ENCODE peak calls at places on chromosomes 12 and 14, in eight cellular contexts. One of them, this sample, is unnamed.
A peak's percentile ranks its signal among the peaks of the same experiment; 100 is the strongest.

GRCh38 chr14:40581264-40581663 is 1025.4 kb upstream of the LRFN5 start:
- DNase-seq in NCI-H446 treated with DMSO at 0.1 percent for 48 hours: no peak
- DNase-seq in nucleus accumbens: no peak
- DNase-seq in IMR-90: no peak
- DNase-seq in hypothalamus: no peak
- DNase-seq in astrocyte of the hippocampus: no peak
- DNase-seq in effector CD4-positive, alpha-beta T cell: no peak
- DNase-seq in ascending aorta: no peak
- DNase-seq in this sample: no peak

GRCh38 chr12:110310754-110311153 is 29.7 kb downstream of the ATP2A2 start:
- DNase-seq in hypothalamus: no peak
- DNase-seq in effector CD4-positive, alpha-beta T cell: no peak
- DNase-seq in ascending aorta: no peak
- DNase-seq in NCI-H446 treated with DMSO at 0.1 percent for 48 hours: no peak
- DNase-seq in nucleus accumbens: no peak
- DNase-seq in IMR-90: no peak
- DNase-seq in astrocyte of the hippocampus: no peak
- DNase-seq in this sample: no peak

GRCh38 chr12:9742665-9743064 is 9.8 kb upstream of the CLECL1 start:
- DNase-seq in hypothalamus: no peak
- DNase-seq in ascending aorta: no peak
- DNase-seq in NCI-H446 treated with DMSO at 0.1 percent for 48 hours: no peak
- DNase-seq in IMR-90: no peak
- DNase-seq in effector CD4-positive, alpha-beta T cell: no peak
- DNase-seq in nucleus accumbens: no peak
- DNase-seq in astrocyte of the hippocampus: no peak
- DNase-seq in this sample: no peak

GRCh38 chr12:15268927-15269552 is 47.8 kb upstream of the RERG start:
- DNase-seq in ascending aorta: peak; percentile 69
- DNase-seq in nucleus accumbens: no peak
- DNase-seq in NCI-H446 treated with DMSO at 0.1 percent for 48 hours: peak; percentile 59
- DNase-seq in astrocyte of the hippocampus: peak; percentile 72
- DNase-seq in IMR-90: peak; percentile 58
- DNase-seq in effector CD4-positive, alpha-beta T cell: peak; percentile 6
- DNase-seq in hypothalamus: no peak
- DNase-seq in this sample: no peak

GRCh38 chr12:71270057-71270456 is 112.3 kb upstream of the TSPAN8 start:
- DNase-seq in ascending aorta: no peak
- DNase-seq in IMR-90: no peak
- DNase-seq in effector CD4-positive, alpha-beta T cell: no peak
- DNase-seq in astrocyte of the hippocampus: no peak
- DNase-seq in nucleus accumbens: no peak
- DNase-seq in hypothalamus: no peak
- DNase-seq in NCI-H446 treated with DMSO at 0.1 percent for 48 hours: no peak
- DNase-seq in this sample: no peak

GRCh38 chr12:14946856-14947255 is 8.5 kb upstream of the ERP27 start:
- DNase-seq in hypothalamus: no peak
- DNase-seq in nucleus accumbens: no peak
- DNase-seq in effector CD4-positive, alpha-beta T cell: no peak
- DNase-seq in astrocyte of the hippocampus: no peak
- DNase-seq in ascending aorta: no peak
- DNase-seq in NCI-H446 treated with DMSO at 0.1 percent for 48 hours: no peak
- DNase-seq in IMR-90: no peak
- DNase-seq in this sample: no peak

GRCh38 chr12:56616244-56616643 is 13.9 kb downstream of the BAZ2A start:
- DNase-seq in NCI-H446 treated with DMSO at 0.1 percent for 48 hours: no peak
- DNase-seq in hypothalamus: no peak
- DNase-seq in nucleus accumbens: no peak
- DNase-seq in effector CD4-positive, alpha-beta T cell: no peak
- DNase-seq in IMR-90: no peak
- DNase-seq in ascending aorta: no peak
- DNase-seq in astrocyte of the hippocampus: no peak
- DNase-seq in this sample: no peak

GRCh38 chr14:22428681-22429315 is 160.2 kb downstream of the DAD1 start:
- DNase-seq in effector CD4-positive, alpha-beta T cell: no peak
- DNase-seq in ascending aorta: no peak
- DNase-seq in nucleus accumbens: no peak
- DNase-seq in hypothalamus: no peak
- DNase-seq in astrocyte of the hippocampus: peak; percentile 55
- DNase-seq in IMR-90: peak; percentile 22
- DNase-seq in NCI-H446 treated with DMSO at 0.1 percent for 48 hours: no peak
- DNase-seq in this sample: no peak

GRCh38 chr14:104386281-104386841 is 193.2 kb upstream of the C14orf180 start:
- DNase-seq in NCI-H446 treated with DMSO at 0.1 percent for 48 hours: no peak
- DNase-seq in astrocyte of the hippocampus: no peak
- DNase-seq in ascending aorta: peak; percentile 45
- DNase-seq in nucleus accumbens: no peak
- DNase-seq in hypothalamus: no peak
- DNase-seq in effector CD4-positive, alpha-beta T cell: no peak
- DNase-seq in IMR-90: no peak
- DNase-seq in this sample: no peak

GRCh38 chr12:4140607-4141301 is 132.8 kb upstream of the CCND2 start:
- DNase-seq in IMR-90: no peak
- DNase-seq in hypothalamus: no peak
- DNase-seq in ascending aorta: no peak
- DNase-seq in NCI-H446 treated with DMSO at 0.1 percent for 48 hours: no peak
- DNase-seq in nucleus accumbens: no peak
- DNase-seq in astrocyte of the hippocampus: no peak
- DNase-seq in effector CD4-positive, alpha-beta T cell: no peak
- DNase-seq in this sample: no peak

GRCh38 chr12:2356601-2357125 is 303.9 kb downstream of the CACNA1C start:
- DNase-seq in NCI-H446 treated with DMSO at 0.1 percent for 48 hours: no peak
- DNase-seq in astrocyte of the hippocampus: no peak
- DNase-seq in hypothalamus: no peak
- DNase-seq in IMR-90: no peak
- DNase-seq in effector CD4-positive, alpha-beta T cell: no peak
- DNase-seq in nucleus accumbens: no peak
- DNase-seq in ascending aorta: peak; percentile 55
- DNase-seq in this sample: no peak

GRCh38 chr12:68538722-68539614 is 71.7 kb upstream of the RAP1B start:
- DNase-seq in astrocyte of the hippocampus: peak; percentile 87
- DNase-seq in NCI-H446 treated with DMSO at 0.1 percent for 48 hours: no peak
- DNase-seq in ascending aorta: peak; percentile 72
- DNase-seq in IMR-90: peak; percentile 26
- DNase-seq in effector CD4-positive, alpha-beta T cell: peak; percentile 12
- DNase-seq in hypothalamus: no peak
- DNase-seq in nucleus accumbens: no peak
- DNase-seq in this sample: no peak

GRCh38 chr12:29709056-29709455 is 74.7 kb downstream of the TMTC1 start:
- DNase-seq in nucleus accumbens: no peak
- DNase-seq in ascending aorta: no peak
- DNase-seq in astrocyte of the hippocampus: no peak
- DNase-seq in NCI-H446 treated with DMSO at 0.1 percent for 48 hours: no peak
- DNase-seq in hypothalamus: no peak
- DNase-seq in IMR-90: no peak
- DNase-seq in effector CD4-positive, alpha-beta T cell: no peak
- DNase-seq in this sample: no peak

GRCh38 chr12:112111931-112112330 is 3.3 kb upstream of the NAA25 start:
- DNase-seq in effector CD4-positive, alpha-beta T cell: no peak
- DNase-seq in ascending aorta: peak; percentile 22
- DNase-seq in NCI-H446 treated with DMSO at 0.1 percent for 48 hours: no peak
- DNase-seq in hypothalamus: no peak
- DNase-seq in astrocyte of the hippocampus: no peak
- DNase-seq in IMR-90: no peak
- DNase-seq in nucleus accumbens: no peak
- DNase-seq in this sample: no peak

GRCh38 chr12:8553088-8553627 is 12.5 kb upstream of the CLEC4E start:
- DNase-seq in hypothalamus: no peak
- DNase-seq in astrocyte of the hippocampus: no peak
- DNase-seq in effector CD4-positive, alpha-beta T cell: no peak
- DNase-seq in NCI-H446 treated with DMSO at 0.1 percent for 48 hours: no peak
- DNase-seq in ascending aorta: no peak
- DNase-seq in nucleus accumbens: no peak
- DNase-seq in IMR-90: no peak
- DNase-seq in this sample: no peak

GRCh38 chr12:52947738-52948423 is 1.0 kb upstream of the KRT18 start:
- DNase-seq in nucleus accumbens: no peak
- DNase-seq in effector CD4-positive, alpha-beta T cell: no peak
- DNase-seq in hypothalamus: no peak
- DNase-seq in ascending aorta: no peak
- DNase-seq in NCI-H446 treated with DMSO at 0.1 percent for 48 hours: no peak
- DNase-seq in astrocyte of the hippocampus: no peak
- DNase-seq in IMR-90: no peak
- DNase-seq in this sample: no peak

GRCh38 chr14:65156568-65157366 is 54.5 kb upstream of the MAX start:
- DNase-seq in effector CD4-positive, alpha-beta T cell: no peak
- DNase-seq in IMR-90: peak; percentile 78
- DNase-seq in ascending aorta: peak; percentile 75
- DNase-seq in nucleus accumbens: no peak
- DNase-seq in astrocyte of the hippocampus: peak; percentile 64
- DNase-seq in hypothalamus: no peak
- DNase-seq in NCI-H446 treated with DMSO at 0.1 percent for 48 hours: no peak
- DNase-seq in this sample: no peak

GRCh38 chr12:66232258-66232657 is 43.2 kb downstream of the IRAK3 start:
- DNase-seq in NCI-H446 treated with DMSO at 0.1 percent for 48 hours: no peak
- DNase-seq in hypothalamus: no peak
- DNase-seq in ascending aorta: no peak
- DNase-seq in effector CD4-positive, alpha-beta T cell: no peak
- DNase-seq in nucleus accumbens: no peak
- DNase-seq in astrocyte of the hippocampus: no peak
- DNase-seq in IMR-90: no peak
- DNase-seq in this sample: no peak

GRCh38 chr14:102594514-102595175 is 2.2 kb downstream of the RCOR1 start:
- DNase-seq in ascending aorta: peak; percentile 77
- DNase-seq in hypothalamus: no peak
- DNase-seq in NCI-H446 treated with DMSO at 0.1 percent for 48 hours: peak; percentile 47
- DNase-seq in astrocyte of the hippocampus: peak; percentile 72
- DNase-seq in effector CD4-positive, alpha-beta T cell: peak; percentile 35
- DNase-seq in IMR-90: peak; percentile 69
- DNase-seq in nucleus accumbens: no peak
- DNase-seq in this sample: peak; percentile 25

GRCh38 chr14:77284066-77284855 is 13.3 kb upstream of the NGB start:
- DNase-seq in effector CD4-positive, alpha-beta T cell: no peak
- DNase-seq in hypothalamus: no peak
- DNase-seq in NCI-H446 treated with DMSO at 0.1 percent for 48 hours: peak; percentile 28
- DNase-seq in nucleus accumbens: no peak
- DNase-seq in IMR-90: no peak
- DNase-seq in astrocyte of the hippocampus: no peak
- DNase-seq in ascending aorta: no peak
- DNase-seq in this sample: peak; percentile 83

GRCh38 chr14:22766457-22767322 is at the start of gene OXA1L:
- DNase-seq in nucleus accumbens: peak; percentile 77
- DNase-seq in hypothalamus: peak; percentile 96
- DNase-seq in NCI-H446 treated with DMSO at 0.1 percent for 48 hours: peak; percentile 97
- DNase-seq in effector CD4-positive, alpha-beta T cell: peak; percentile 95
- DNase-seq in IMR-90: peak; percentile 98
- DNase-seq in ascending aorta: peak; percentile 98
- DNase-seq in astrocyte of the hippocampus: peak; percentile 99
- DNase-seq in this sample: peak; percentile 96

GRCh38 chr12:46253544-46254162 is 15.2 kb downstream of the SLC38A1 start:
- DNase-seq in astrocyte of the hippocampus: no peak
- DNase-seq in effector CD4-positive, alpha-beta T cell: no peak
- DNase-seq in nucleus accumbens: no peak
- DNase-seq in NCI-H446 treated with DMSO at 0.1 percent for 48 hours: no peak
- DNase-seq in ascending aorta: no peak
- DNase-seq in hypothalamus: no peak
- DNase-seq in IMR-90: no peak
- DNase-seq in this sample: no peak

GRCh38 chr12:63445266-63445665 is 223.0 kb downstream of the DPY19L2 start:
- DNase-seq in hypothalamus: no peak
- DNase-seq in effector CD4-positive, alpha-beta T cell: no peak
- DNase-seq in ascending aorta: no peak
- DNase-seq in NCI-H446 treated with DMSO at 0.1 percent for 48 hours: no peak
- DNase-seq in astrocyte of the hippocampus: no peak
- DNase-seq in nucleus accumbens: no peak
- DNase-seq in IMR-90: no peak
- DNase-seq in this sample: no peak

GRCh38 chr14:105260826-105261438 is 12.6 kb downstream of the BTBD6 start:
- DNase-seq in effector CD4-positive, alpha-beta T cell: no peak
- DNase-seq in NCI-H446 treated with DMSO at 0.1 percent for 48 hours: no peak
- DNase-seq in ascending aorta: no peak
- DNase-seq in IMR-90: no peak
- DNase-seq in astrocyte of the hippocampus: no peak
- DNase-seq in nucleus accumbens: no peak
- DNase-seq in hypothalamus: no peak
- DNase-seq in this sample: peak; percentile 56

GRCh38 chr12:110582286-110583136 is 607 bp downstream of the PPTC7 start:
- DNase-seq in IMR-90: peak; percentile 33
- DNase-seq in astrocyte of the hippocampus: peak; percentile 79
- DNase-seq in nucleus accumbens: peak; percentile 27
- DNase-seq in NCI-H446 treated with DMSO at 0.1 percent for 48 hours: peak; percentile 26
- DNase-seq in ascending aorta: peak; percentile 79
- DNase-seq in hypothalamus: peak; percentile 76
- DNase-seq in effector CD4-positive, alpha-beta T cell: peak; percentile 77
- DNase-seq in this sample: peak; percentile 36

GRCh38 chr12:89706551-89707348 is 1.9 kb downstream of the ATP2B1 start:
- DNase-seq in nucleus accumbens: no peak
- DNase-seq in IMR-90: peak; percentile 19
- DNase-seq in astrocyte of the hippocampus: peak; percentile 49
- DNase-seq in effector CD4-positive, alpha-beta T cell: no peak
- DNase-seq in ascending aorta: no peak
- DNase-seq in hypothalamus: peak; percentile 25
- DNase-seq in NCI-H446 treated with DMSO at 0.1 percent for 48 hours: peak; percentile 30
- DNase-seq in this sample: peak; percentile 37

This sample was measured in posterior cingulate gyrus.